ENCODE peak calls at places on chromosomes 13 and 19, in four cellular contexts. I is IMR-90, E is neural progenitor cell, A is H1. X is an unnamed sample.

GRCh38 chr13:87674143-87674772 is 3.1 kb downstream of the SLITRK5 start:
- DNase-seq in I (no peak), E (peak; percentile 57), A (no peak), X (no peak)

GRCh38 chr13:28743499-28744083 is 24.8 kb upstream of the SLC46A3 start:
- DNase-seq in I (no peak), E (no peak), A (no peak), X (no peak)

GRCh38 chr19:15154002-15154612 is 46.7 kb downstream of the NOTCH3 start:
- DNase-seq in I (peak; percentile 53), E (peak; percentile 54), A (no peak), X (peak; percentile 71)

GRCh38 chr19:46256855-46257254 is 27.3 kb downstream of the IGFL1 start:
- DNase-seq in I (peak; percentile 31), E (no peak), A (no peak), X (no peak)

GRCh38 chr19:35592226-35592625 is 6.3 kb downstream of the PMIS2 start:
- DNase-seq in I (peak; percentile 37), E (peak; percentile 76), A (peak; percentile 15), X (no peak)

GRCh38 chr19:45469835-45470146 is 2.0 kb downstream of the FOSB start:
- DNase-seq in I (no peak), E (no peak), A (no peak), X (peak; percentile 78)

GRCh38 chr19:46478356-46478986 is 7.1 kb upstream of the PNMA8A start:
- DNase-seq in I (peak; percentile 80), E (peak; percentile 75), A (no peak), X (no peak)

GRCh38 chr13:51970251-51970793 is 40.9 kb downstream of the ATP7B start:
- DNase-seq in I (no peak), E (no peak), A (no peak), X (peak; percentile 58)

GRCh38 chr19:46678110-46678732 is 17.2 kb upstream of the DACT3 start:
- DNase-seq in I (no peak), E (peak; percentile 46), A (no peak), X (peak; percentile 74)

GRCh38 chr13:97339019-97339988 is 94.7 kb upstream of the RAP2A start:
- DNase-seq in I (peak; percentile 98), E (no peak), A (no peak), X (peak; percentile 8)

GRCh38 chr19:44608391-44608821 is 5.0 kb upstream of the IGSF23 start:
- DNase-seq in I (peak; percentile 69), E (no peak), A (no peak), X (no peak)

GRCh38 chr19:49432141-49433073 is 7.2 kb downstream of the GFY start:
- DNase-seq in I (no peak), E (peak; percentile 75), A (no peak), X (no peak)

GRCh38 chr13:62110079-62110478 is 694.4 kb upstream of the PCDH20 start:
- DNase-seq in I (no peak), E (no peak), A (no peak), X (no peak)

GRCh38 chr13:62113145-62113544 is 697.5 kb upstream of the PCDH20 start:
- DNase-seq in I (no peak), E (no peak), A (no peak), X (no peak)
- H2AFZ ChIP-seq in I (no peak overlapping the region), E (no peak overlapping the region), A (no peak overlapping the region), X (no peak overlapping the region)

GRCh38 chr13:40476175-40476958 is 190.1 kb downstream of the FOXO1 start:
- DNase-seq in I (no peak), E (no peak), A (no peak), X (no peak)
- H2AFZ ChIP-seq in I (no peak overlapping the region), E (no peak overlapping the region), A (no peak overlapping the region), X (no peak overlapping the region)

GRCh38 chr13:80305737-80306136 is 35.2 kb downstream of the SPRY2 start:
- DNase-seq in I (no peak), E (no peak), A (no peak), X (no peak)
- H2AFZ ChIP-seq in I (no peak overlapping the region), E (no peak overlapping the region), A (no peak overlapping the region), X (no peak overlapping the region)

GRCh38 chr19:16435238-16435911 is 36.4 kb downstream of the EPS15L1 start:
- DNase-seq in I (peak; percentile 98), E (no peak), A (no peak), X (no peak)
- H2AFZ ChIP-seq in I (no peak overlapping the region), E (no peak overlapping the region), A (no peak overlapping the region), X (no peak overlapping the region)

DNA sequence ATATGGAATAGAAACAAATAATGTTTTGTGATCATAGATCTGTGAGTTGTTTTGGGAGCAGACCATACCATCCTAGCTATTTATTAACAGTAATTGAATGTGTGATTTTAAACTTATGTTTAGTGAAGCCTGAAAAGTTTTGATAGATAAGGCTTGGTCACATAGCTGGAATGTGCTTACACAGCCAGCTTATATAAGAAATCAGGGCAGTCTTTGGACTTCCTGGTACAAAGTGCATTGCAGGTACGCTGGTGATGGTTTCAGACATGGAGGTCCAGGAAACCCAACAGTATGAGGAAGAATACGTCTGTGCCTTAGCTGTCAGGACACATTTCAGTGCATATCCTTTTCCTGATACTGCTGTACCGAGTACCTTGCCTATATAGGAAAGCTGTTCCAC is 2316.2 kb upstream of the PCDH20 start:
- DNase-seq in I (no peak), E (no peak), A (no peak), X (no peak)
- H2AFZ ChIP-seq in I (no peak overlapping the region), E (no peak overlapping the region), A (no peak overlapping the region), X (no peak overlapping the region)

GRCh38 chr19:55340144-55340783 is 588 bp downstream of the KMT5C start:
- DNase-seq in I (no peak), E (no peak), A (no peak), X (no peak)
- H2AFZ ChIP-seq in I (peak overlapping the region; percentile 64), E (no peak overlapping the region), A (no peak overlapping the region), X (no peak overlapping the region)

DNA sequence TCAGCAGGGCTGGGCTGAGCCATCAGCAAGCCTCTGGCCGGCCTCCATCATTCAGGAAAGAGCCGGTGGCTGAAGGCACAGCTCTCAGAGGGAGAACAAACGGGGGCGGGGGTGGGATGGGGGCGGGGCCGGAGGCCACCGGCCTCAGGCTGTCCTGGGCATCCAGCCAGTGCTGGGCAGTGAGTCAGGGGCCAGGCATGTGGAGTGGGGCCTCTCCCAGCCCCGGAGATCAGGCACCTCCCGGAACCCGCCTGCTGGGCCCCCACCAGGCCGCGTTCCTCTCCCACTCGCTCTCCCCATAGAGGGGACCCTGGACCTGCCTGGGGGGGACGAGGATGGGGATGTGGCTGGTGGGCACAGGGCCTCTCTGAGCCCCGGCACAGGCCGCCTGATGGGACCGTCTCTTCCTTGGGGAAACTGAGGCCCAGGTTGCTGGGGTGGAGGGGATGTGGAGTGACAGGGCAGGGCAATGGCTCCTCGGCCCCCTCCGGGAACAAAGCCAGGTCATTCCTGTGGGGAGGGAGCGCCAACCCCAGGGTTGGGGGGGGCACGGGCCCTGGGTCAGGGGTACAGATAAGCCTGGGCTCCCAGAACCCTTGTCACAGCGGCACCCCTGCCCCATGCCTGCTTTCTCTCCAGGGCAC is 12.9 kb downstream of the SPC24 start:
- DNase-seq in I (peak; percentile 95), E (peak; percentile 78), A (no peak), X (no peak)
- H2AFZ ChIP-seq in I (peak overlapping the region; percentile 90), E (no peak overlapping the region), A (no peak overlapping the region), X (no peak overlapping the region)

X was measured in DND-41.